ENCODE peak calls at places on chromosomes 7 and 10, in six cellular contexts. E is stimulated activated CD8-positive, alpha-beta memory T cell treated with anti-CD3 and anti-CD28 coated beads, Interleukin-15, amount 100 ng/mL, for 1 hour; J is progenitor cell of endocrine pancreas; G is right lobe of liver; A is NCI-H748 treated with DMSO at 0.1 percent for 48 hours; M is choroid plexus epithelial cell. H is an unnamed sample.

GRCh38 chr10:91163709-91164474 is 56.6 kb upstream of the PCGF5 start:
- DNase-seq in J (peak), E (peak), A (no peak), G (peak), M (peak), H (peak)

GRCh38 chr7:20744913-20745587 is 41.6 kb downstream of the SP8 start:
- DNase-seq in E (no peak), M (peak), J (no peak), G (no peak), A (peak), H (peak)

GRCh38 chr10:11705687-11706086 is 36.5 kb upstream of the ECHDC3 start:
- DNase-seq in A (no peak), G (no peak), E (no peak), J (no peak), M (no peak), H (no peak)

GRCh38 chr10:103653581-103654020 is 160.1 kb downstream of the NEURL1 start:
- DNase-seq in A (peak), M (no peak), E (no peak), J (no peak), G (no peak), H (no peak)

GRCh38 chr7:893686-894085 is 17.3 kb downstream of the GET4 start:
- DNase-seq in M (no peak), G (peak), J (no peak), A (no peak), E (no peak), H (no peak)

GRCh38 chr10:124648738-124649137 is 95.4 kb downstream of the FAM53B start:
- DNase-seq in A (no peak), M (peak), E (no peak), J (no peak), G (peak), H (peak)

GRCh38 chr7:158252081-158252836 is 335.4 kb downstream of the PTPRN2 start:
- DNase-seq in A (no peak), G (no peak), E (no peak), M (no peak), J (no peak), H (no peak)

GRCh38 chr7:94909023-94909466 is 1.7 kb downstream of the PPP1R9A start:
- DNase-seq in E (no peak), M (no peak), G (no peak), A (peak), J (no peak), H (no peak)

GRCh38 chr7:30268666-30269065 is 15.7 kb upstream of the ZNRF2 start:
- DNase-seq in M (no peak), J (no peak), A (no peak), G (no peak), E (no peak), H (no peak)

GRCh38 chr7:101134399-101134980 is 7.6 kb downstream of the SERPINE1 start:
- DNase-seq in A (no peak), M (peak), G (no peak), J (no peak), E (no peak), H (no peak)

GRCh38 chr7:43196379-43196778 is 83.9 kb downstream of the HECW1 start:
- DNase-seq in J (no peak), A (no peak), G (no peak), M (no peak), E (no peak), H (no peak)

GRCh38 chr7:2738110-2738509 is 50.1 kb downstream of the AMZ1 start:
- DNase-seq in J (no peak), M (peak), E (no peak), A (no peak), G (no peak), H (peak)

GRCh38 chr7:54397836-54398612 is 144.2 kb upstream of the VSTM2A start:
- DNase-seq in A (no peak), M (no peak), E (no peak), G (no peak), J (no peak), H (peak)

GRCh38 chr7:5689118-5689517 is 92.3 kb downstream of the RNF216 start:
- DNase-seq in A (no peak), M (peak), E (no peak), G (no peak), J (no peak), H (no peak)

GRCh38 chr7:129845972-129846327 is 106.8 kb downstream of the UBE2H start:
- DNase-seq in A (no peak), J (no peak), G (no peak), E (no peak), M (peak), H (no peak)

GRCh38 chr7:17147409-17147808 is 151.0 kb upstream of the AHR start:
- DNase-seq in A (no peak), G (no peak), M (no peak), E (no peak), J (no peak), H (no peak)

GRCh38 chr7:29375641-29376562 is 181.3 kb downstream of the CHN2 start:
- DNase-seq in E (no peak), M (peak), G (peak), J (no peak), A (no peak), H (no peak)

GRCh38 chr10:124524991-124525653 is 63.5 kb downstream of the LHPP start:
- DNase-seq in E (no peak), A (no peak), G (peak), J (no peak), M (no peak), H (no peak)

H was measured in erythroblast.